ENCODE peak calls at places on chromosomes 16 and 17, in four cellular contexts. K, I, X and M are unnamed samples.

GRCh38 chr17:64384253-64385186 is 6.1 kb downstream of the PECAM1 start:
- DNase-seq in K (no peak), I (no peak), X (no peak), M (no peak)

GRCh38 chr16:30934827-30935557 is 11.6 kb downstream of the FBXL19 start:
- DNase-seq in K (peak; percentile 53), I (no peak), X (no peak), M (no peak)

GRCh38 chr17:73151888-73152633 is 12.7 kb upstream of the SSTR2 start:
- DNase-seq in K (no peak), I (no peak), X (no peak), M (no peak)

GRCh38 chr17:915416-916201 is 64.0 kb downstream of the NXN start:
- DNase-seq in K (no peak), I (peak; percentile 75), X (no peak), M (no peak)

GRCh38 chr16:9122342-9122741 is 30.9 kb downstream of the HAPSTR1 start:
- DNase-seq in K (no peak), I (no peak), X (no peak), M (no peak)

GRCh38 chr17:65196617-65197016 is 59.4 kb downstream of the RGS9 start:
- DNase-seq in K (no peak), I (no peak), X (no peak), M (no peak)

GRCh38 chr16:63655846-63656245 is 1466.0 kb downstream of the CDH11 start:
- DNase-seq in K (no peak), I (no peak), X (no peak), M (no peak)

GRCh38 chr16:48409839-48410610 is 24.8 kb upstream of the SIAH1 start:
- DNase-seq in K (peak; percentile 87), I (no peak), X (peak; percentile 81), M (no peak)

GRCh38 chr16:49986351-49987124 is 38.5 kb upstream of the CNEP1R1 start:
- DNase-seq in K (no peak), I (peak; percentile 7), X (peak; percentile 9), M (no peak)

GRCh38 chr17:43578699-43579569 is 32.8 kb upstream of the ETV4 start:
- DNase-seq in K (peak; percentile 46), I (no peak), X (no peak), M (peak; percentile 63)

GRCh38 chr16:84312783-84313382 is 18.2 kb downstream of the WFDC1 start:
- DNase-seq in K (no peak), I (no peak), X (no peak), M (no peak)

GRCh38 chr16:84190731-84191388 is at the start of gene ADAD2:
- DNase-seq in K (peak; percentile 38), I (no peak), X (no peak), M (no peak)

GRCh38 chr17:32161506-32162365 is 19.4 kb downstream of the RHOT1 start:
- DNase-seq in K (peak; percentile 73), I (no peak), X (peak; percentile 54), M (no peak)

GRCh38 chr17:64262422-64263260 is at the start of gene TEX2:
- DNase-seq in K (peak; percentile 55), I (peak; percentile 47), X (no peak), M (peak; percentile 43)

GRCh38 chr16:59973966-59974365 is 1239.8 kb upstream of the GOT2 start:
- DNase-seq in K (peak; percentile 11), I (no peak), X (no peak), M (no peak)

GRCh38 chr16:30998852-30999761 is 11.3 kb downstream of the STX1B start:
- DNase-seq in K (no peak), I (no peak), X (no peak), M (no peak)

GRCh38 chr16:47699090-47699489 is 238.0 kb downstream of the PHKB start:
- DNase-seq in K (no peak), I (no peak), X (no peak), M (no peak)